ENCODE peak calls at places on chromosomes 2 and 18, in ten cellular contexts. H is heart right ventricle, Y is neural progenitor cell, G is right lobe of liver, Z is endothelial cell of umbilical vein, Q is A549, O is prostate gland, B is MM.1S, W is upper lobe of right lung, M is cardiac muscle cell. J is an unnamed sample.
A peak's percentile ranks its signal among the peaks of the same experiment; 100 is the strongest.

GRCh38 chr2:238565031-238565430 is 138.3 kb downstream of the ASB1 start:
- DNase-seq in Q (no peak), M (no peak), B (no peak), H (no peak), Y (no peak), Z (no peak), G (no peak), W (no peak), O (no peak), J (no peak)

GRCh38 chr2:151337643-151338042 is 19.7 kb upstream of the TNFAIP6 start:
- DNase-seq in Z (no peak), O (no peak), B (no peak), Y (no peak), G (no peak), Q (no peak), H (no peak), W (no peak), M (peak; percentile 62), J (no peak)

GRCh38 chr2:10844083-10844482 is 31.5 kb upstream of the PDIA6 start:
- DNase-seq in W (peak; percentile 86), M (peak; percentile 65), B (no peak), Z (peak; percentile 10), Y (peak; percentile 80), G (peak; percentile 63), H (peak; percentile 75), O (peak; percentile 46), Q (peak; percentile 52), J (peak; percentile 94)

GRCh38 chr18:67551146-67551545 is 34.6 kb upstream of the DSEL start:
- DNase-seq in Y (peak; percentile 44), W (no peak), B (no peak), Z (peak; percentile 3), Q (no peak), O (no peak), G (no peak), H (no peak), M (no peak), J (no peak)

GRCh38 chr18:59900222-59901128 is 679 bp downstream of the PMAIP1 start:
- DNase-seq in W (peak; percentile 77), G (peak; percentile 46), M (peak; percentile 80), Y (peak; percentile 70), O (peak; percentile 33), B (peak; percentile 68), H (no peak), Z (peak; percentile 76), Q (peak; percentile 63), J (peak; percentile 31)

GRCh38 chr2:170817999-170818293 is 1.3 kb downstream of the GAD1 start:
- DNase-seq in B (no peak), H (no peak), O (no peak), Y (peak; percentile 76), M (no peak), W (no peak), Z (no peak), Q (no peak), G (no peak), J (no peak)

GRCh38 chr2:113076917-113077669 is 9.3 kb downstream of the IL1F10 start:
- DNase-seq in H (no peak), Q (no peak), G (no peak), B (no peak), W (no peak), Z (no peak), M (no peak), O (no peak), Y (no peak), J (no peak)

GRCh38 chr2:128282246-128282975 is 36.3 kb downstream of the HS6ST1 start:
- DNase-seq in M (no peak), Y (no peak), W (peak; percentile 64), B (no peak), H (peak; percentile 21), Q (no peak), O (no peak), G (peak; percentile 76), Z (no peak), J (no peak)

GRCh38 chr2:189702071-189702470 is 27.6 kb downstream of the ANKAR start:
- DNase-seq in O (no peak), G (no peak), Z (peak; percentile 17), W (no peak), Q (peak; percentile 4), Y (no peak), M (no peak), H (no peak), B (no peak), J (no peak)

GRCh38 chr2:173149491-173149890 is 73.8 kb downstream of the MAP3K20 start:
- DNase-seq in H (no peak), Y (no peak), Q (no peak), B (no peak), Z (no peak), M (no peak), W (no peak), O (no peak), G (no peak), J (no peak)

GRCh38 chr18:29062921-29063320 is 886.0 kb upstream of the CDH2 start:
- DNase-seq in Y (no peak), Z (no peak), B (no peak), O (no peak), W (no peak), G (no peak), H (no peak), M (no peak), Q (no peak), J (no peak)

GRCh38 chr2:111663471-111663951 is 220.5 kb downstream of the ANAPC1 start:
- DNase-seq in B (no peak), O (no peak), Y (no peak), W (no peak), Z (peak; percentile 16), H (no peak), G (peak; percentile 24), M (peak; percentile 49), Q (no peak), J (no peak)
- TF ChIP-seq CTCF in B (no peak), O (no peak), Y (no peak), W (no peak), Z (no peak), H (no peak), G (no peak), M (peak; percentile 25), Q (no peak), J (no peak)

GRCh38 chr2:118747066-118747465 is 100.4 kb downstream of the EN1 start:
- DNase-seq in W (no peak), H (no peak), O (no peak), M (no peak), Y (no peak), G (no peak), Q (no peak), Z (no peak), B (no peak), J (no peak)
- H3K4me1 ChIP-seq in W (no peaks in the 10 kb centered on the region), H (no peaks in the 10 kb centered on the region), O (no peaks in the 10 kb centered on the region), M (no peaks in the 10 kb centered on the region), Y (no peaks in the 10 kb centered on the region), G (no peaks in the 10 kb centered on the region), Q (no peaks in the 10 kb centered on the region), Z (no peaks in the 10 kb centered on the region), B (no peaks in the 10 kb centered on the region), J (no peaks in the 10 kb centered on the region)

GRCh38 chr2:241314933-241315182 is 614 bp downstream of the HDLBP start:
- DNase-seq in O (no peak), H (no peak), Q (no peak), B (no peak), W (no peak), Z (no peak), Y (no peak), M (no peak), G (no peak), J (no peak)
- H3K4me3 ChIP-seq in O (peak overlapping the region; percentile 88), H (peak overlapping the region; percentile 74), Q (peak overlapping the region; percentile 76), B (peak overlapping the region; percentile 89), W (peak overlapping the region; percentile 84), Z (peak overlapping the region; percentile 67), Y (peak overlapping the region; percentile 90), M (peak overlapping the region; percentile 58), G (peak overlapping the region; percentile 81), J (peak overlapping the region; percentile 64)

GRCh38 chr2:67930156-67930555 is 132.6 kb downstream of the C1D start:
- DNase-seq in B (no peak), H (no peak), M (peak; percentile 7), Y (peak; percentile 83), Z (no peak), Q (no peak), W (no peak), O (no peak), G (no peak), J (no peak)
- TF ChIP-seq CTCF in B (no peak), H (no peak), M (no peak), Y (no peak), Z (no peak), Q (no peak), W (no peak), O (no peak), G (no peak), J (no peak)

GRCh38 chr2:84701880-84702279 is 179.0 kb downstream of the TRABD2A start:
- DNase-seq in W (no peak), H (no peak), Q (no peak), G (no peak), Y (no peak), Z (no peak), B (no peak), M (peak; percentile 55), O (no peak), J (no peak)
- H3K4me1 ChIP-seq in W (no peaks in the 10 kb centered on the region), H (no peaks in the 10 kb centered on the region), Q (no peaks in the 10 kb centered on the region), G (no peaks in the 10 kb centered on the region), Y (no peaks in the 10 kb centered on the region), Z (no peaks in the 10 kb centered on the region), B (no peaks in the 10 kb centered on the region), M (no peaks in the 10 kb centered on the region), O (no peaks in the 10 kb centered on the region), J (no peaks in the 10 kb centered on the region)

GRCh38 chr2:135055182-135055786 is 3.2 kb downstream of the RAB3GAP1 start:
- DNase-seq in Z (peak; percentile 53), Y (no peak), G (no peak), Q (peak; percentile 9), H (no peak), W (no peak), B (no peak), M (peak; percentile 58), O (no peak), J (no peak)
- H3K4me3 ChIP-seq in Z (no peak overlapping the region), Y (no peak overlapping the region), G (no peak overlapping the region), Q (no peak overlapping the region), H (no peak overlapping the region), W (no peak overlapping the region), B (no peak overlapping the region), M (no peak overlapping the region), O (no peak overlapping the region), J (peak overlapping the region; percentile 4)

DNA sequence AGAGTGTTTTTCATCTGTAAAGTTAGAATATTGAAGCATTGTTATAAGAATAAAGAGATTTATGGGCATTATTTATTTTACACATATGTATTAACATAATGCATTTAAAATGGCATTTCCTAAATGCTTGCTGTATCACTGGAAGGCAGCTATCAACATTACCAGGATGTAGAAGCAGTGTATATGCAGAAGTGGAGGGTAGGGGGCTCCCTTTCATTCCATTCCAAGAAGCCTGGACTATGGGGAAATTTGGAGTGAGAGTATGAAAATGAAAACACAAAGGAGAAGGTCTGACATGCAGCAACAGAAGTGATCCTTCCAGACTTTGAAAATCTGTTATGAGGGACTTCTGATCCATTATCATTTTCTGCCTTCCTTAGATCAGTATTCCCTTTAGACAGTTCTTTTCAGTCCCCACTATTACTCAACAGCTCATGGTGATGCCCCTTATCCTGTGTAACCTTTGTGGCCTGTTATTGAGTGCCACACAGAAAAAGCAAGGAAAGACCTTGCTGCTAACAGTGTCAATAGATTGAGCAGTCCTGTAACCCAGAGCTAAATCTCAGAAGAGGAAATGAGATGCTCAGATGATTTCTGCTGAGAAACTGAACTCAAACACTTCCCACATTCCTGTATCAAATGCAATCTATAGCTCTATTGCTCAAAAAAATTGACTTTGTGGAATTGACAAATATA is 216.6 kb downstream of the HNMT start:
- DNase-seq in G (no peak), Y (peak; percentile 29), B (no peak), Z (peak; percentile 5), H (no peak), O (no peak), Q (no peak), W (no peak), M (peak; percentile 35), J (no peak)
- TF ChIP-seq CTCF in G (no peak), Y (peak; percentile 51), B (no peak), Z (no peak), H (no peak), O (no peak), Q (no peak), W (no peak), M (no peak), J (no peak)

GRCh38 chr18:35917043-35917442 is 55.4 kb upstream of the RMP24 start:
- DNase-seq in H (no peak), M (no peak), Z (no peak), Q (no peak), W (no peak), G (no peak), O (no peak), B (no peak), Y (no peak), J (no peak)
- H3K4me1 ChIP-seq in H (no peaks in the 10 kb centered on the region), M (peaks cover 13% of the 10 kb centered on the region), Z (no peaks in the 10 kb centered on the region), Q (no peaks in the 10 kb centered on the region), W (no peaks in the 10 kb centered on the region), G (no peaks in the 10 kb centered on the region), O (no peaks in the 10 kb centered on the region), B (no peaks in the 10 kb centered on the region), Y (peaks cover 5% of the 10 kb centered on the region), J (peaks cover 1% of the 10 kb centered on the region)

J was measured in heart left ventricle.